ENCODE peak calls at places on chromosome 6, in six cellular contexts. One of them, this sample, is unnamed.

GRCh38 chr6:141874930-141875602 is 257.7 kb upstream of the GJE1 start:
- DNase-seq in heart right ventricle: no peak
- DNase-seq in kidney epithelial cell: no peak
- DNase-seq in left ventricle myocardium inferior: no peak
- DNase-seq in endothelial cell: no peak
- DNase-seq in breast epithelium: no peak
- DNase-seq in this sample: no peak

GRCh38 chr6:130107710-130108109 is 89.3 kb downstream of the L3MBTL3 start:
- DNase-seq in heart right ventricle: no peak
- DNase-seq in kidney epithelial cell: no peak
- DNase-seq in left ventricle myocardium inferior: no peak
- DNase-seq in endothelial cell: no peak
- DNase-seq in breast epithelium: no peak
- DNase-seq in this sample: no peak

GRCh38 chr6:43588194-43588593 is 12.2 kb downstream of the POLH start:
- DNase-seq in heart right ventricle: no peak
- DNase-seq in kidney epithelial cell: no peak
- DNase-seq in left ventricle myocardium inferior: no peak
- DNase-seq in endothelial cell: no peak
- DNase-seq in breast epithelium: no peak
- DNase-seq in this sample: no peak

GRCh38 chr6:50708664-50709365 is 4.5 kb upstream of the TFAP2D start:
- DNase-seq in heart right ventricle: no peak
- DNase-seq in kidney epithelial cell: no peak
- DNase-seq in left ventricle myocardium inferior: no peak
- DNase-seq in endothelial cell: no peak
- DNase-seq in breast epithelium: no peak
- DNase-seq in this sample: no peak

GRCh38 chr6:139539852-139540251 is 165.4 kb upstream of the CITED2 start:
- DNase-seq in heart right ventricle: peak; percentile 28
- DNase-seq in kidney epithelial cell: peak; percentile 87
- DNase-seq in left ventricle myocardium inferior: peak; percentile 31
- DNase-seq in endothelial cell: no peak
- DNase-seq in breast epithelium: no peak
- DNase-seq in this sample: no peak

GRCh38 chr6:121550491-121551010 is 115.1 kb downstream of the GJA1 start:
- DNase-seq in heart right ventricle: no peak
- DNase-seq in kidney epithelial cell: no peak
- DNase-seq in left ventricle myocardium inferior: no peak
- DNase-seq in endothelial cell: no peak
- DNase-seq in breast epithelium: no peak
- DNase-seq in this sample: no peak

GRCh38 chr6:147604373-147604772 is 95.9 kb downstream of the SAMD5 start:
- DNase-seq in heart right ventricle: no peak
- DNase-seq in kidney epithelial cell: no peak
- DNase-seq in left ventricle myocardium inferior: no peak
- DNase-seq in endothelial cell: no peak
- DNase-seq in breast epithelium: peak; percentile 47
- DNase-seq in this sample: no peak

GRCh38 chr6:106431972-106432371 is 71.5 kb downstream of the CRYBG1 start:
- DNase-seq in heart right ventricle: no peak
- DNase-seq in kidney epithelial cell: no peak
- DNase-seq in left ventricle myocardium inferior: no peak
- DNase-seq in endothelial cell: no peak
- DNase-seq in breast epithelium: no peak
- DNase-seq in this sample: no peak

GRCh38 chr6:131013495-131013894 is 49.5 kb downstream of the EPB41L2 start:
- DNase-seq in heart right ventricle: peak; percentile 47
- DNase-seq in kidney epithelial cell: no peak
- DNase-seq in left ventricle myocardium inferior: no peak
- DNase-seq in endothelial cell: no peak
- DNase-seq in breast epithelium: no peak
- DNase-seq in this sample: no peak

GRCh38 chr6:138455746-138456392 is 43.4 kb downstream of the NHSL1 start:
- DNase-seq in heart right ventricle: no peak
- DNase-seq in kidney epithelial cell: no peak
- DNase-seq in left ventricle myocardium inferior: no peak
- DNase-seq in endothelial cell: no peak
- DNase-seq in breast epithelium: no peak
- DNase-seq in this sample: peak; percentile 61

GRCh38 chr6:136989591-136990578 is 54.9 kb downstream of the IL20RA start:
- DNase-seq in heart right ventricle: peak; percentile 38
- DNase-seq in kidney epithelial cell: no peak
- DNase-seq in left ventricle myocardium inferior: peak; percentile 48
- DNase-seq in endothelial cell: peak; percentile 24
- DNase-seq in breast epithelium: no peak
- DNase-seq in this sample: no peak

GRCh38 chr6:51559059-51559458 is 528.4 kb downstream of the PKHD1 start:
- DNase-seq in heart right ventricle: no peak
- DNase-seq in kidney epithelial cell: no peak
- DNase-seq in left ventricle myocardium inferior: no peak
- DNase-seq in endothelial cell: no peak
- DNase-seq in breast epithelium: no peak
- DNase-seq in this sample: no peak

GRCh38 chr6:160965893-160966292 is 25.7 kb upstream of the MAP3K4 start:
- DNase-seq in heart right ventricle: no peak
- DNase-seq in kidney epithelial cell: no peak
- DNase-seq in left ventricle myocardium inferior: no peak
- DNase-seq in endothelial cell: no peak
- DNase-seq in breast epithelium: no peak
- DNase-seq in this sample: no peak

GRCh38 chr6:139308936-139309603 is 17.3 kb upstream of the TXLNB start:
- DNase-seq in heart right ventricle: peak; percentile 23
- DNase-seq in kidney epithelial cell: no peak
- DNase-seq in left ventricle myocardium inferior: no peak
- DNase-seq in endothelial cell: no peak
- DNase-seq in breast epithelium: no peak
- DNase-seq in this sample: no peak

GRCh38 chr6:137223370-137224131 is 4.4 kb upstream of the IFNGR1 start:
- DNase-seq in heart right ventricle: peak; percentile 58
- DNase-seq in kidney epithelial cell: no peak
- DNase-seq in left ventricle myocardium inferior: no peak
- DNase-seq in endothelial cell: no peak
- DNase-seq in breast epithelium: peak; percentile 52
- DNase-seq in this sample: no peak

GRCh38 chr6:26301638-26302037 is 63.4 kb upstream of the BTN3A2 start:
- DNase-seq in heart right ventricle: no peak
- DNase-seq in kidney epithelial cell: no peak
- DNase-seq in left ventricle myocardium inferior: no peak
- DNase-seq in endothelial cell: no peak
- DNase-seq in breast epithelium: no peak
- DNase-seq in this sample: no peak

GRCh38 chr6:45728674-45729073 is 287.0 kb downstream of the CLIC5 start:
- DNase-seq in heart right ventricle: no peak
- DNase-seq in kidney epithelial cell: no peak
- DNase-seq in left ventricle myocardium inferior: no peak
- DNase-seq in endothelial cell: no peak
- DNase-seq in breast epithelium: peak; percentile 69
- DNase-seq in this sample: no peak

GRCh38 chr6:85775883-85776282 is 133.2 kb upstream of the SYNCRIP start:
- DNase-seq in heart right ventricle: no peak
- DNase-seq in kidney epithelial cell: no peak
- DNase-seq in left ventricle myocardium inferior: no peak
- DNase-seq in endothelial cell: no peak
- DNase-seq in breast epithelium: no peak
- DNase-seq in this sample: no peak

GRCh38 chr6:151313060-151313459 is 73.3 kb downstream of the AKAP12 start:
- DNase-seq in heart right ventricle: no peak
- DNase-seq in kidney epithelial cell: no peak
- DNase-seq in left ventricle myocardium inferior: no peak
- DNase-seq in endothelial cell: no peak
- DNase-seq in breast epithelium: no peak
- DNase-seq in this sample: no peak

GRCh38 chr6:125220712-125221111 is 67.1 kb downstream of the TPD52L1 start:
- DNase-seq in heart right ventricle: peak; percentile 32
- DNase-seq in kidney epithelial cell: no peak
- DNase-seq in left ventricle myocardium inferior: peak; percentile 45
- DNase-seq in endothelial cell: peak; percentile 9
- DNase-seq in breast epithelium: peak; percentile 36
- DNase-seq in this sample: no peak

GRCh38 chr6:79170915-79171314 is 63.6 kb downstream of the HMGN3 start:
- DNase-seq in heart right ventricle: no peak
- DNase-seq in kidney epithelial cell: peak; percentile 35
- DNase-seq in left ventricle myocardium inferior: no peak
- DNase-seq in endothelial cell: no peak
- DNase-seq in breast epithelium: no peak
- DNase-seq in this sample: no peak

GRCh38 chr6:170370413-170370812 is 63.9 kb downstream of the FAM120B start:
- DNase-seq in heart right ventricle: no peak
- DNase-seq in kidney epithelial cell: no peak
- DNase-seq in left ventricle myocardium inferior: no peak
- DNase-seq in endothelial cell: no peak
- DNase-seq in breast epithelium: no peak
- DNase-seq in this sample: peak; percentile 45

GRCh38 chr6:14917101-14917500 is 328.8 kb upstream of the JARID2 start:
- DNase-seq in heart right ventricle: no peak
- DNase-seq in kidney epithelial cell: no peak
- DNase-seq in left ventricle myocardium inferior: no peak
- DNase-seq in endothelial cell: no peak
- DNase-seq in breast epithelium: no peak
- DNase-seq in this sample: no peak

GRCh38 chr6:110221738-110222137 is 41.5 kb downstream of the CDC40 start:
- DNase-seq in heart right ventricle: no peak
- DNase-seq in kidney epithelial cell: no peak
- DNase-seq in left ventricle myocardium inferior: no peak
- DNase-seq in endothelial cell: no peak
- DNase-seq in breast epithelium: no peak
- DNase-seq in this sample: no peak

GRCh38 chr6:65650086-65650485 is 56.9 kb downstream of the EYS start:
- DNase-seq in heart right ventricle: no peak
- DNase-seq in kidney epithelial cell: no peak
- DNase-seq in left ventricle myocardium inferior: no peak
- DNase-seq in endothelial cell: no peak
- DNase-seq in breast epithelium: no peak
- DNase-seq in this sample: no peak

GRCh38 chr6:19472168-19472567 is 365.0 kb upstream of the ID4 start:
- DNase-seq in heart right ventricle: no peak
- DNase-seq in kidney epithelial cell: peak; percentile 97
- DNase-seq in left ventricle myocardium inferior: no peak
- DNase-seq in endothelial cell: no peak
- DNase-seq in breast epithelium: no peak
- DNase-seq in this sample: no peak

GRCh38 chr6:31900917-31901414 is 920 bp downstream of the ZBTB12 start:
- DNase-seq in heart right ventricle: no peak
- DNase-seq in kidney epithelial cell: no peak
- DNase-seq in left ventricle myocardium inferior: peak; percentile 28
- DNase-seq in endothelial cell: no peak
- DNase-seq in breast epithelium: no peak
- DNase-seq in this sample: no peak

GRCh38 chr6:43303751-43304331 is 4.8 kb downstream of the CRIP3 start:
- DNase-seq in heart right ventricle: no peak
- DNase-seq in kidney epithelial cell: no peak
- DNase-seq in left ventricle myocardium inferior: no peak
- DNase-seq in endothelial cell: no peak
- DNase-seq in breast epithelium: no peak
- DNase-seq in this sample: no peak

GRCh38 chr6:64733433-64733832 is 973.6 kb downstream of the EYS start:
- DNase-seq in heart right ventricle: no peak
- DNase-seq in kidney epithelial cell: no peak
- DNase-seq in left ventricle myocardium inferior: no peak
- DNase-seq in endothelial cell: no peak
- DNase-seq in breast epithelium: no peak
- DNase-seq in this sample: no peak

GRCh38 chr6:149847943-149848267 is 16.3 kb downstream of the LRP11 start:
- DNase-seq in heart right ventricle: no peak
- DNase-seq in kidney epithelial cell: no peak
- DNase-seq in left ventricle myocardium inferior: no peak
- DNase-seq in endothelial cell: no peak
- DNase-seq in breast epithelium: no peak
- DNase-seq in this sample: no peak

GRCh38 chr6:1832844-1833787 is 223.4 kb downstream of the FOXC1 start:
- DNase-seq in heart right ventricle: peak; percentile 46
- DNase-seq in kidney epithelial cell: no peak
- DNase-seq in left ventricle myocardium inferior: peak; percentile 43
- DNase-seq in endothelial cell: no peak
- DNase-seq in breast epithelium: no peak
- DNase-seq in this sample: no peak

GRCh38 chr6:156839591-156840001 is 62.4 kb downstream of the ARID1B start:
- DNase-seq in heart right ventricle: peak; percentile 51
- DNase-seq in kidney epithelial cell: no peak
- DNase-seq in left ventricle myocardium inferior: no peak
- DNase-seq in endothelial cell: no peak
- DNase-seq in breast epithelium: no peak
- DNase-seq in this sample: no peak

DNA sequence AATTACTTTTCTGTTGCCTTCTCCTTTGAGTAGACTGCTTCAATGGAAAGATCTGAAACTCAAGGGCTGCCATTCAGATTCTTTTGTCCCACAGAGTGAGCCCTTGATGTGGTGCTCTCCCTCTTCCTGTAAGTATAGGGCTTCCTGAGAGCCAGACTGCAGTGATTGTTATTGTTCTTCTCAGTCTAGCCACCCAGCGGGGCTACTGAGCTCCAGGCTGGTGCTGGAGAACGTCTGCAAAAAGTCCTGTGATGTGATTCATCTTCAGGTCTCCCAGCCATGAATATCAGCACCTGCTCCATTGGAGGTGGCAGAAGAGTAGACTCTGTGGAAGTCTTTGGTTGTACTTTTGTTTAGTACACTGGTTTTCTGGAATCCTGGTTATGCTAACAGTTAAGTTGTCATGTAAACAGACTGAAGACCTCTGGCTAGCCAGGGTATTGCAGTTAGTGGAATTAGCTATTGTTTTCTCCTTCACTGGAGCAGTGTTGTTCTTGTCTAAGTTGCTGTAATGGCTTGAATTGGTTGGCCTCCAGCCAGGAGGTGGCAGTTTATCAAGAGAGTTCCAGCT is 240.9 kb downstream of the COL12A1 start:
- DNase-seq in heart right ventricle: no peak
- DNase-seq in kidney epithelial cell: no peak
- DNase-seq in left ventricle myocardium inferior: no peak
- DNase-seq in endothelial cell: no peak
- DNase-seq in breast epithelium: no peak
- DNase-seq in this sample: no peak
- TF ChIP-seq CTCF in heart right ventricle: no peak
- TF ChIP-seq CTCF in kidney epithelial cell: no peak
- TF ChIP-seq CTCF in left ventricle myocardium inferior: no peak
- TF ChIP-seq CTCF in endothelial cell: no peak
- TF ChIP-seq CTCF in breast epithelium: no peak
- TF ChIP-seq CTCF in this sample: no peak

GRCh38 chr6:133551436-133551835 is 310.3 kb downstream of the EYA4 start:
- DNase-seq in heart right ventricle: no peak
- DNase-seq in kidney epithelial cell: no peak
- DNase-seq in left ventricle myocardium inferior: no peak
- DNase-seq in endothelial cell: no peak
- DNase-seq in breast epithelium: no peak
- DNase-seq in this sample: no peak
- TF ChIP-seq CTCF in heart right ventricle: no peak
- TF ChIP-seq CTCF in kidney epithelial cell: no peak
- TF ChIP-seq CTCF in left ventricle myocardium inferior: no peak
- TF ChIP-seq CTCF in endothelial cell: no peak
- TF ChIP-seq CTCF in breast epithelium: no peak
- TF ChIP-seq CTCF in this sample: no peak

GRCh38 chr6:54737247-54737646 is 109.3 kb upstream of the FAM83B start:
- DNase-seq in heart right ventricle: no peak
- DNase-seq in kidney epithelial cell: no peak
- DNase-seq in left ventricle myocardium inferior: no peak
- DNase-seq in endothelial cell: no peak
- DNase-seq in breast epithelium: no peak
- DNase-seq in this sample: peak; percentile 9
- TF ChIP-seq CTCF in heart right ventricle: no peak
- TF ChIP-seq CTCF in kidney epithelial cell: peak; percentile 23
- TF ChIP-seq CTCF in left ventricle myocardium inferior: no peak
- TF ChIP-seq CTCF in endothelial cell: no peak
- TF ChIP-seq CTCF in breast epithelium: no peak
- TF ChIP-seq CTCF in this sample: peak; percentile 22

GRCh38 chr6:10521104-10521808 is at the start of gene GCNT2:
- DNase-seq in heart right ventricle: no peak
- DNase-seq in kidney epithelial cell: no peak
- DNase-seq in left ventricle myocardium inferior: no peak
- DNase-seq in endothelial cell: no peak
- DNase-seq in breast epithelium: peak; percentile 31
- DNase-seq in this sample: no peak
- TF ChIP-seq CTCF in heart right ventricle: no peak
- TF ChIP-seq CTCF in kidney epithelial cell: no peak
- TF ChIP-seq CTCF in left ventricle myocardium inferior: no peak
- TF ChIP-seq CTCF in endothelial cell: no peak
- TF ChIP-seq CTCF in breast epithelium: no peak
- TF ChIP-seq CTCF in this sample: no peak

This sample was measured in GM20000.